ENCODE peak calls at places on chromosomes 4 and X, in six cellular contexts. N, B, V, C, U and O are unnamed samples.

GRCh38 chr4:109171098-109171497 is 131.4 kb downstream of the COL25A1 start:
- DNase-seq in U (no peak), V (no peak), N (no peak), B (no peak), C (no peak), O (no peak)

GRCh38 chr4:6071191-6071958 is 53.1 kb upstream of the C4orf50 start:
- DNase-seq in B (no peak), C (peak), N (no peak), U (no peak), V (no peak), O (no peak)

GRCh38 chr4:93184093-93184492 is 644.5 kb upstream of the ATOH1 start:
- DNase-seq in V (no peak), N (no peak), B (no peak), U (no peak), C (no peak), O (no peak)

GRCh38 chr4:52015366-52015765 is 4.8 kb downstream of the LRRC66 start:
- DNase-seq in V (peak), B (peak), N (no peak), U (no peak), C (no peak), O (no peak)

GRCh38 chr4:173151496-173151895 is 17.1 kb upstream of the GALNT7 start:
- DNase-seq in V (no peak), U (no peak), N (no peak), C (no peak), B (no peak), O (no peak)

GRCh38 chrX:127726227-127726626 is 326.0 kb downstream of the ACTRT1 start:
- DNase-seq in B (no peak), V (no peak), C (peak), N (no peak), U (no peak), O (no peak)

GRCh38 chrX:85419293-85419692 is 39.8 kb upstream of the POF1B start:
- DNase-seq in N (no peak), V (no peak), B (no peak), C (no peak), U (no peak), O (no peak)

GRCh38 chrX:63713510-63713909 is 71.5 kb downstream of the ARHGEF9 start:
- DNase-seq in V (peak), C (no peak), N (no peak), B (peak), U (peak), O (no peak)

GRCh38 chr4:158710814-158711213 is 12.4 kb downstream of the PPID start:
- DNase-seq in C (no peak), N (no peak), B (peak), U (peak), V (peak), O (no peak)
- TF ChIP-seq CTCF in C (peak), N (peak), B (peak), U (no peak), V (peak), O (no peak)

GRCh38 chr4:14336656-14337055 is 665.6 kb upstream of the CPEB2 start:
- DNase-seq in N (no peak), C (no peak), V (no peak), U (no peak), B (no peak), O (no peak)
- TF ChIP-seq CTCF in N (no peak), C (no peak), V (no peak), U (no peak), B (no peak), O (no peak)

DNA sequence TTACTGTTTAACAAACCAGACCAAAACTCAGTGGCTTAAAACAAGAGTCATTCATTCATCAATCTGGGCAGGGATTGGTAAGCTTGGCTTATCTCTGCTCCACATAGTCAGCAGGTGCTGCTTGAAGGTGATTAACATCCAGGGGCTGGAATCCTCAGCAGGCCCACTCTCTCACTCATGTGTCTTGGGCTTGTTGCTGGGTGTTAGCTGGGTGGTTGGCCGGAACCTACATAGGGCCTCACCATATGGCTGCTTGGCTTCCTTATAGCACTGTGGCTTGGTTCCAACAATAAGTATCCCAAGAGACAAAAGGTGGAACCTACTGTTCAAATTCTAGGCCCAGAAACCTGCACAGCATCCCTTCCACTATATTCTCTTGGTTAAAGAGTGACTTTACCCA is 125.0 kb downstream of the RASGEF1B start:
- DNase-seq in N (no peak), V (no peak), U (no peak), C (no peak), B (no peak), O (no peak)
- TF ChIP-seq CTCF in N (no peak), V (no peak), U (no peak), C (no peak), B (no peak), O (no peak)

GRCh38 chrX:130414800-130415199 is 13.0 kb downstream of the RBMX2 start:
- DNase-seq in N (no peak), B (no peak), U (no peak), V (no peak), C (no peak), O (no peak)
- TF ChIP-seq CTCF in N (no peak), B (no peak), U (no peak), V (no peak), C (no peak), O (no peak)

GRCh38 chr4:55002431-55002830 is 123.0 kb downstream of the KDR start:
- DNase-seq in N (no peak), V (no peak), B (no peak), C (no peak), U (no peak), O (no peak)

GRCh38 chr4:55004831-55005230 is 120.6 kb downstream of the KDR start:
- DNase-seq in V (peak), B (peak), N (peak), C (no peak), U (peak), O (no peak)

GRCh38 chr4:55001538-55001937 is 123.9 kb downstream of the KDR start:
- DNase-seq in B (no peak), C (peak), N (no peak), V (no peak), U (peak), O (no peak)

GRCh38 chr4:54998991-54999390 is 126.4 kb downstream of the KDR start:
- DNase-seq in U (peak), N (no peak), C (no peak), B (peak), V (peak), O (no peak)
- TF ChIP-seq CTCF in U (peak), N (peak), C (no peak), B (peak), V (peak), O (no peak)

GRCh38 chr4:38146383-38146782 is 186.2 kb downstream of the PTTG2 start:
- DNase-seq in N (no peak), U (no peak), B (no peak), V (no peak), C (no peak), O (no peak)

GRCh38 chr4:38141808-38142500 is 181.8 kb downstream of the PTTG2 start:
- DNase-seq in V (peak), U (peak), B (peak), N (peak), C (no peak), O (no peak)

GRCh38 chr4:38145741-38146140 is 185.5 kb downstream of the PTTG2 start:
- DNase-seq in B (peak), N (no peak), C (no peak), U (peak), V (peak), O (no peak)

GRCh38 chr4:38144029-38144428 is 183.8 kb downstream of the PTTG2 start:
- DNase-seq in U (no peak), V (peak), N (no peak), C (no peak), B (peak), O (no peak)

DNA sequence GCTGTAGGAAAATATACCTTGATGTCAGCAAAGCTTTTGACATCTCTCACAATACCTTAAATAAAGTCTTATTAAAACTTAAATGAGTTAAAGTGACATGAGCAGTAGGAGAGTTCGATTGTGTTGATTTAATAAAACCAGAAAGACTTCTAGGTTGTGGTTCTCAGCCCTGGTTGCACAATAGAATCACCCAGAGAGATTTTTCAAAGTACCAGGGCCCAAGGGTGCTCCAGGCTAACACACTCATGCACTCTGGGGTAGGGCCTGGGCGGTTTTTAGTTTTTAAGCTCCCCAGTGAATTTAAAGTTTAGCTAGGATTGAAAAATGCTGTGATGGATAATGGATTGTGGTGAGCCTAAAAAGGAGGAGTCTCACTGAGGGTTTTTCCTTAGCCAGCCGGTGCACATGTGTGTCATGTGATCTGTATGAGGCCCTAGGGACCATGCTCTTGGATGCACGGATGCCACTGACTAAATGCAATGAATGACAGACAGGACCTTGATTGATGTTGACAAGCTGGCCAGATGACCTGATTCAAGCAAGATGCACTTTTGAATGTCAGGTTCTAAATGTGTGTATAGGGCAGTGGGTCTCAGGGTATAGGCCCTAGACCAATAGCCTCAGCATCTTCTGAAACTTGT is 185.0 kb downstream of the PTTG2 start:
- DNase-seq in C (no peak), U (no peak), N (no peak), V (no peak), B (no peak), O (no peak)
- TF ChIP-seq CTCF in C (no peak), U (no peak), N (no peak), V (no peak), B (no peak), O (no peak)

GRCh38 chrX:108297290-108297689 is 140.9 kb downstream of the COL4A6 start:
- DNase-seq in B (no peak), N (no peak), U (no peak), C (no peak), V (no peak), O (no peak)
- TF ChIP-seq CTCF in B (no peak), N (peak), U (no peak), C (no peak), V (no peak), O (no peak)